ENCODE peak calls at places on chromosome 5, in eight cellular contexts. O is coronary artery, M is fibroblast of lung, Z is heart left ventricle, I is A549, H is GM23338, B is DND-41, Y is tibial nerve. D is an unnamed sample.

GRCh38 chr5:19406576-19407365 is 581.2 kb downstream of the CDH18 start:
- DNase-seq in M (no peak), Y (no peak), Z (no peak), O (no peak), H (no peak), I (no peak), B (no peak), D (no peak)

GRCh38 chr5:66851306-66851705 is 255.1 kb downstream of the MAST4 start:
- DNase-seq in Z (no peak), I (no peak), Y (no peak), O (no peak), H (no peak), B (no peak), M (peak; percentile 39), D (no peak)

GRCh38 chr5:74337252-74338100 is 303.1 kb downstream of the ENC1 start:
- DNase-seq in B (no peak), Z (no peak), H (no peak), M (no peak), Y (no peak), I (no peak), O (no peak), D (no peak)

GRCh38 chr5:5220896-5221295 is 80.8 kb downstream of the ADAMTS16 start:
- DNase-seq in I (no peak), O (no peak), B (no peak), Z (no peak), H (no peak), M (peak; percentile 45), Y (no peak), D (no peak)

GRCh38 chr5:1513326-1514026 is 10.3 kb downstream of the LPCAT1 start:
- DNase-seq in Y (no peak), Z (no peak), M (no peak), O (peak; percentile 58), I (no peak), H (no peak), B (no peak), D (peak; percentile 57)

GRCh38 chr5:106154280-106154716 is 1516.4 kb downstream of the EFNA5 start:
- DNase-seq in B (no peak), H (no peak), M (no peak), Y (no peak), O (no peak), Z (no peak), I (no peak), D (no peak)

GRCh38 chr5:160438316-160439204 is 16.9 kb downstream of the PTTG1 start:
- DNase-seq in B (peak; percentile 70), Y (peak; percentile 66), I (peak; percentile 58), O (no peak), Z (peak; percentile 43), M (peak; percentile 58), H (peak; percentile 88), D (no peak)

GRCh38 chr5:136016945-136017530 is 11.8 kb upstream of the TGFBI start:
- DNase-seq in I (peak; percentile 97), Z (no peak), M (peak; percentile 99), B (peak; percentile 15), Y (no peak), O (peak; percentile 76), H (no peak), D (no peak)

GRCh38 chr5:52922384-52922783 is 66.8 kb upstream of the ITGA2 start:
- DNase-seq in I (peak; percentile 57), H (peak; percentile 54), Z (no peak), M (peak; percentile 81), O (peak; percentile 74), B (no peak), Y (no peak), D (no peak)

DNA sequence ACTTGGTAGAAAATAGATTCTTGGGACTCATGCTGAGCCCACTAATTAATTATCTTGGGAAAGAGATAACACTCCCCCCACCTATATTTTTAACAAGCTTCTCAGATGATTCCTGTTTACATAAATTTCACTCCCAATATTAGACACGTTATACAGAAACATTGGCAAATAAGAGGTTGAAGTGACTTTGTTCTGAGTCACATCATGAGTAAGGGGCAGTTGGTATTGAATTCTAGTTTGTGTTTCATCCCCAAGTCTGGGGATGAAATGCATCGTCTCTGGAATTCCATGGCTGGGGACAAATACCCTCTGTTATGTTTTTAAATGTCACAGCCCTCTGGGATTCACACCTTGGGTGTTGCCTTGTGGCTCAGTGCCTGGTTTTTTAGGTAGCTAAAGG is 41.0 kb downstream of the BASP1 start:
- DNase-seq in Y (no peak), M (peak; percentile 65), B (no peak), Z (no peak), I (no peak), O (no peak), H (no peak), D (no peak)
- TF ChIP-seq CTCF in Y (no peak), M (no peak), B (no peak), Z (no peak), I (no peak), O (no peak), H (no peak), D (no peak)

GRCh38 chr5:146461319-146461718 is 14.2 kb downstream of the TCERG1 start:
- DNase-seq in B (no peak), Z (no peak), I (no peak), Y (no peak), M (peak; percentile 41), O (no peak), H (no peak), D (no peak)

GRCh38 chr5:146463446-146463845 is 16.3 kb downstream of the TCERG1 start:
- DNase-seq in B (no peak), O (no peak), M (no peak), I (no peak), H (no peak), Z (no peak), Y (no peak), D (no peak)

GRCh38 chr5:146467729-146468128 is 20.6 kb downstream of the TCERG1 start:
- DNase-seq in M (no peak), H (no peak), O (no peak), Z (no peak), I (no peak), Y (no peak), B (no peak), D (no peak)

DNA sequence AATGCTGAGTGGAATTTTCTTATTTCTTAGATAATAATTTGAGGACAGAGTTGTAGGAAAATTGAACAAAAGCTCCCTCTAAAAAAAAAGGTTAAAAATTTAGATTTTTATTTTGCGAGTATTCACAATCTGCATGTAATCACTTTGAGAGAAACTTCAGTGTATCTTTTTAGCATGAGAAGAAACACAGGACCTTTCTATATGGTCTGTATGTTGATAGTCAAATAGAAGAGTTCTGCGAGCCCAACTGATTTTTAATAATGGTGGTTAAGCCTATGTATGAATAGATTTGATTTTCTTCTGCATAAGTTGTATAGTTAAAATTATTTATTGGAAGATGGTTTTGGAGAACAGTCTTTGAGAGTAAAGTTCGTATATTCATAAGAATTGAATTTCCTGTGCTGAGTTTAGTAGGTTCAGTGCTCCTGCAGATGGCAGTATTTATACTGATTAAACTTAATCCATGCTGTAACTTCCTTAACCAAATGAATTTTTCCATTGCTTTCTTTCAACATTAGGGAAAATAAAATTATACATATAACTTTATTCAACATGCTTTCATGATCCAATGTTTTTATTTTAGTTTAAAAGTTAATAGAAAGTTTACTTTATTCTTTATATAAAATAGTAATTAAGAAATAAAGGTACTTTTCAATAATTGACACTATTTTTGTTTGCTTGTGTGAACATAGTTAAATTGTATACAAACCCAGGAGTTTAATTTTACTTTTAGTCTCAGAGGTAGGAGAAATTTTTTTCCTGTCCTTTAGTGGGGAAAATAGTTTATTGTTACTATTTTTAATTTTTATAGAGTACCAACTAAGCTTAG is 19.6 kb downstream of the TCERG1 start:
- DNase-seq in H (peak; percentile 21), B (no peak), Y (no peak), M (peak; percentile 13), Z (no peak), O (no peak), I (no peak), D (no peak)
- TF ChIP-seq CTCF in H (peak; percentile 60), B (peak; percentile 45), Y (no peak), M (peak; percentile 36), Z (peak; percentile 52), O (no peak), I (peak; percentile 62), D (peak; percentile 63)

GRCh38 chr5:41754857-41755256 is 115.4 kb downstream of the OXCT1 start:
- DNase-seq in B (no peak), I (no peak), H (no peak), Y (no peak), M (no peak), O (no peak), Z (no peak), D (no peak)
- TF ChIP-seq CTCF in B (peak; percentile 56), I (peak; percentile 39), H (peak; percentile 46), Y (no peak), M (no peak), O (no peak), Z (peak; percentile 31), D (peak; percentile 44)

DNA sequence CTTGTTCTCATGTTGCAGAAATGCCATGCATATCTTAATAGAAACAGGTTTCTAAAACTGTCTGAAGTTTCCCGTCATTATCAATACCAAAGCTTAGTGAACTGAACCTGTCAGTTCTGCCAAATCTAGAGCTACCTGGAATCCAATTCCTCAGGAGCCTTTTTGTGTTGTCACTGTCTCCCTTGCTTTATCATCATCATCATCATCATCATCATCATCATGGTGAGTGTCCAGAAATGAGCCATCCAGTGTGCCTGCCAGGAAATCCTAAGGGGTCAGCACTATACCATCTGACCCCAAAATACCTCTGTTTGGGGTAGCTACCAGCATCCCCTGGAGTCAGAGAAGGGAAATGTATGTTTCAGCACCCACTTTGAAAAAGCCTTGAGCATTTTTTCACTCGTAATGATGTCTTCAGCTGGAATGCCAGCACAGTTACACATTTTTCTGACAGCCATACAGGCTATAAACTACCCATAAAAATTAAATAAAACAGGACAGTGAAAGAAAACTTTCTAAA is 150.3 kb downstream of the NR2F1-AS1 start:
- DNase-seq in B (no peak), O (no peak), H (no peak), M (no peak), I (no peak), Z (no peak), Y (no peak), D (no peak)
- TF ChIP-seq CTCF in B (no peak), O (no peak), H (peak; percentile 33), M (no peak), I (no peak), Z (no peak), Y (no peak), D (peak; percentile 29)

D was measured in type B pancreatic cell.